ENCODE peak calls at places on chromosomes 11 and 22, in seven cellular contexts. One of them, this sample, is unnamed.

GRCh38 chr11:119427279-119427678 is 4.3 kb upstream of the THY1 start:
- DNase-seq in SHP77: no peak
- DNase-seq in CD4-positive, alpha-beta memory T cell: no peak
- DNase-seq in NCI-H2081: no peak
- DNase-seq in SJCRH30: no peak
- DNase-seq in GM23248: peak; percentile 37
- DNase-seq in SK-N-SH: no peak
- DNase-seq in this sample: no peak

GRCh38 chr22:48796295-48797015 is 1031.2 kb downstream of the BRD1 start:
- DNase-seq in GM23248: no peak
- DNase-seq in CD4-positive, alpha-beta memory T cell: no peak
- DNase-seq in NCI-H2081: no peak
- DNase-seq in SHP77: no peak
- DNase-seq in SJCRH30: no peak
- DNase-seq in SK-N-SH: no peak
- DNase-seq in this sample: no peak

GRCh38 chr11:32101791-32102190 is 10.9 kb downstream of the RCN1 start:
- DNase-seq in SJCRH30: no peak
- DNase-seq in CD4-positive, alpha-beta memory T cell: no peak
- DNase-seq in NCI-H2081: no peak
- DNase-seq in SK-N-SH: no peak
- DNase-seq in GM23248: no peak
- DNase-seq in SHP77: no peak
- DNase-seq in this sample: no peak

GRCh38 chr11:117098269-117099231 is at the start of gene SIK3:
- DNase-seq in SK-N-SH: peak; percentile 100
- DNase-seq in NCI-H2081: peak; percentile 96
- DNase-seq in GM23248: peak; percentile 99
- DNase-seq in CD4-positive, alpha-beta memory T cell: peak; percentile 95
- DNase-seq in SJCRH30: peak; percentile 83
- DNase-seq in SHP77: peak; percentile 90
- DNase-seq in this sample: peak; percentile 100

GRCh38 chr22:49633010-49633324 is 194.7 kb downstream of the BRD1 start:
- DNase-seq in NCI-H2081: no peak
- DNase-seq in CD4-positive, alpha-beta memory T cell: no peak
- DNase-seq in SHP77: peak; percentile 74
- DNase-seq in GM23248: no peak
- DNase-seq in SJCRH30: peak; percentile 57
- DNase-seq in SK-N-SH: peak; percentile 54
- DNase-seq in this sample: no peak

GRCh38 chr11:15493921-15494630 is 379.4 kb downstream of the INSC start:
- DNase-seq in GM23248: no peak
- DNase-seq in CD4-positive, alpha-beta memory T cell: no peak
- DNase-seq in SHP77: peak; percentile 31
- DNase-seq in NCI-H2081: no peak
- DNase-seq in SK-N-SH: peak; percentile 38
- DNase-seq in SJCRH30: peak; percentile 60
- DNase-seq in this sample: no peak

GRCh38 chr11:117979481-117980211 is 6.5 kb upstream of the IL10RA start:
- DNase-seq in NCI-H2081: no peak
- DNase-seq in SJCRH30: no peak
- DNase-seq in SHP77: no peak
- DNase-seq in CD4-positive, alpha-beta memory T cell: no peak
- DNase-seq in SK-N-SH: no peak
- DNase-seq in GM23248: no peak
- DNase-seq in this sample: no peak

GRCh38 chr11:107704432-107704831 is 7.4 kb downstream of the SLN start:
- DNase-seq in CD4-positive, alpha-beta memory T cell: no peak
- DNase-seq in NCI-H2081: no peak
- DNase-seq in SK-N-SH: no peak
- DNase-seq in SHP77: no peak
- DNase-seq in GM23248: peak; percentile 91
- DNase-seq in SJCRH30: no peak
- DNase-seq in this sample: no peak

This sample was measured in GM03348.